ENCODE peak calls at places on chromosome 1, in seven cellular contexts. W, O, D, N, X, C and Y are unnamed samples.

GRCh38 chr1:50936321-50936720 is 23.7 kb downstream of the FAF1 start:
- DNase-seq in N (no peak), W (no peak), D (no peak), X (no peak), C (peak; percentile 4), O (no peak), Y (no peak)

GRCh38 chr1:203556047-203556851 is 62.3 kb downstream of the OPTC start:
- DNase-seq in X (peak; percentile 91), O (no peak), D (no peak), W (no peak), N (peak; percentile 80), C (peak; percentile 85), Y (no peak)

GRCh38 chr1:18557621-18558465 is 72.8 kb upstream of the PAX7 start:
- DNase-seq in W (no peak), N (no peak), O (peak; percentile 66), C (no peak), D (peak; percentile 35), X (no peak), Y (peak; percentile 17)

GRCh38 chr1:157138220-157139124 is at the start of gene ETV3:
- DNase-seq in C (peak; percentile 92), W (peak; percentile 87), N (peak; percentile 93), X (peak; percentile 94), O (peak; percentile 96), D (peak; percentile 94), Y (peak; percentile 88)

GRCh38 chr1:19339199-19339861 is 27.2 kb downstream of the SLC66A1 start:
- DNase-seq in W (no peak), O (no peak), C (no peak), X (no peak), N (no peak), D (no peak), Y (no peak)

GRCh38 chr1:151574575-151575529 is 34.7 kb downstream of the TUFT1 start:
- DNase-seq in N (no peak), C (peak; percentile 87), X (no peak), D (no peak), O (no peak), W (no peak), Y (no peak)

GRCh38 chr1:1082239-1083180 is 8.4 kb upstream of the RNF223 start:
- DNase-seq in W (no peak), O (no peak), C (no peak), N (peak; percentile 3), X (peak; percentile 78), D (peak; percentile 27), Y (peak; percentile 58)

GRCh38 chr1:179288977-179289376 is 4.6 kb upstream of the SOAT1 start:
- DNase-seq in N (no peak), O (no peak), D (no peak), X (no peak), W (no peak), C (no peak), Y (no peak)

GRCh38 chr1:28573564-28573963 is 18.5 kb upstream of the RAB42 start:
- DNase-seq in N (no peak), X (no peak), D (no peak), C (no peak), W (no peak), O (no peak), Y (no peak)

GRCh38 chr1:22169816-22170215 is 26.9 kb upstream of the WNT4 start:
- DNase-seq in O (no peak), D (no peak), X (no peak), C (no peak), N (no peak), W (no peak), Y (no peak)

GRCh38 chr1:151325646-151326429 is 1.4 kb downstream of the PI4KB start:
- DNase-seq in W (no peak), O (no peak), C (peak; percentile 44), D (no peak), N (no peak), X (no peak), Y (no peak)

GRCh38 chr1:113153116-113153803 is 80.3 kb downstream of the LRIG2 start:
- DNase-seq in D (no peak), X (no peak), O (no peak), W (no peak), C (no peak), N (no peak), Y (no peak)

GRCh38 chr1:204341380-204341779 is 18.3 kb downstream of the PLEKHA6 start:
- DNase-seq in W (no peak), N (no peak), O (peak; percentile 63), D (no peak), C (peak; percentile 90), X (no peak), Y (no peak)

GRCh38 chr1:223827193-223827663 is 18.5 kb downstream of the TP53BP2 start:
- DNase-seq in X (no peak), C (peak; percentile 59), W (no peak), D (no peak), O (no peak), N (no peak), Y (no peak)

GRCh38 chr1:90459570-90459969 is 257.5 kb downstream of the BARHL2 start:
- DNase-seq in N (no peak), X (no peak), D (no peak), C (no peak), W (no peak), O (no peak), Y (no peak)

GRCh38 chr1:210231846-210232523 is 611 bp upstream of the SERTAD4 start:
- DNase-seq in W (no peak), N (peak; percentile 48), D (no peak), O (peak; percentile 81), C (no peak), X (no peak), Y (no peak)

GRCh38 chr1:210234254-210234747 is 1.7 kb downstream of the SERTAD4 start:
- DNase-seq in C (no peak), O (no peak), X (no peak), N (no peak), W (no peak), D (no peak), Y (no peak)

GRCh38 chr1:210233216-210233494 is 559 bp downstream of the SERTAD4 start:
- DNase-seq in O (peak; percentile 50), N (no peak), D (no peak), C (no peak), W (no peak), X (no peak), Y (no peak)

GRCh38 chr1:210232524-210233215 is at the start of gene SERTAD4:
- DNase-seq in O (peak; percentile 87), C (no peak), W (no peak), X (no peak), D (peak; percentile 49), N (no peak), Y (peak; percentile 71)

DNA sequence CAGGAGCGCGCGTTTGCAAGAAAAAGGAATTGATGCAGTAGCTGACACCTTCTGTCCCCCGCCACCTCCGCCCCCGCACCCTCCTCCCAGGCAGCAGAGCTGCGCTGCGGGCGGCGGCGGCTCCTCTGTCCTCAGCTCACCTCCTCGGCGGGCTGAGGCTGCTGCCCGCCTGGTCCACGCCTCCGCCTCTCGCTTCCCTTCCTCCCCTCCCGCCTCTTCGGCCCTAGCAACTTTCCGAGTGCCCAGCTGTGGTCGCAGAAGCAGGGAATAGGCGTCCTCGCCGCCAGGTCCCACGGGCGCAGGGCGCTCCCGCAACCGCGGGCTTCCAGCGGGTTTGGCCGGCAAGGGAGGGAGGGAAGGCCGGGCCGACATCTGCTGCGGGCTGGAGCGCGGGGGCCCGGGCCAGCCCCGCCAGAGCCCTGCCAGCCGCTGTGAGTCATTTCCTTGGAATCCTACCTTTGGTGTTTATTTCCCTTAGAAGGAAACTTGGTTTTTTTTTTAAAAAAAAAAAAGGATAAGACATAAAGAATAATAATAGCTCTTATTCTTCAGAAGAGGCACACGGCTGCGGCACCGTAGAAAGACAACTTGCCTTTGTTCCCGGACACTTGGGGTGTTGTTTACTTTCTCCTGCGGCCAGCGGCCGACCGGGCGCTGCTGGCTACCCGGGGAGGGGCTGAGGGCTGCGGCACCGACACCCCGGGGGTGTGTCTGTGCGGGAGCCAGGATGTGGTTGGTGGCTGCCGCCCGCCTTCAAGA is 1.1 kb downstream of the SERTAD4 start:
- DNase-seq in N (no peak), D (peak; percentile 63), C (peak; percentile 52), O (peak; percentile 55), X (no peak), W (no peak), Y (peak; percentile 26)
- H3K27ac ChIP-seq in N (peak overlapping the region; percentile 84), D (peak overlapping the region; percentile 77), C (peak overlapping the region; percentile 36), O (no peak overlapping the region), X (peak overlapping the region; percentile 93), W (no peak overlapping the region), Y (peak overlapping the region; percentile 53)

DNA sequence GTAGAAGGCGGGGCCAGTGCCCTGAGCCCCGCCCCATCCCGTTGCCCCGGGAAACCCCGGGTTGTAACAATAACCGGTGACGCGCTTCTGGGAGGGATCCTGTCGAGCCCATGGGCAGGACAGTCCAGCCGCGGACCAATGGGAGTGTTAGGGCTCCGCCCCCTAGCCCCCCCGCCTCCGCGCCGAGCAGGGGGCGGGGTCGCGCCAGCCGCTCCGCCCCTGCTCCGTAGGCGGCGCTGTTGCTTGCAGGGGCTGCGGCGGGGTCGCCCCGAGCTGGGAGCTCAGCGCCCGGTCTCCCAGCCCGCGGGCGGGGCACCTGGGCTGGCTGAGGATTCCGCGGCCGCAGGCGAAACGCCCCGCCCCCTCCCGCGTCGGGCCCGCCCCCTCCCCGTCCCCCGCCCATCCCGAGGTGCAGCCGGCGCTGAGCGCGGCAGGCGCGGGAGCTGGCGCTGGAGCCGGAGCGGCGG is at the start of gene FOXO6:
- DNase-seq in C (peak; percentile 93), N (peak; percentile 98), O (peak; percentile 98), D (peak; percentile 99), W (peak; percentile 95), X (peak; percentile 99), Y (peak; percentile 99)
- TF ChIP-seq CTCF in C (peak; percentile 48), N (peak; percentile 60), O (peak; percentile 56), D (peak; percentile 55), W (peak; percentile 55), X (peak; percentile 53), Y (peak; percentile 43)

DNA sequence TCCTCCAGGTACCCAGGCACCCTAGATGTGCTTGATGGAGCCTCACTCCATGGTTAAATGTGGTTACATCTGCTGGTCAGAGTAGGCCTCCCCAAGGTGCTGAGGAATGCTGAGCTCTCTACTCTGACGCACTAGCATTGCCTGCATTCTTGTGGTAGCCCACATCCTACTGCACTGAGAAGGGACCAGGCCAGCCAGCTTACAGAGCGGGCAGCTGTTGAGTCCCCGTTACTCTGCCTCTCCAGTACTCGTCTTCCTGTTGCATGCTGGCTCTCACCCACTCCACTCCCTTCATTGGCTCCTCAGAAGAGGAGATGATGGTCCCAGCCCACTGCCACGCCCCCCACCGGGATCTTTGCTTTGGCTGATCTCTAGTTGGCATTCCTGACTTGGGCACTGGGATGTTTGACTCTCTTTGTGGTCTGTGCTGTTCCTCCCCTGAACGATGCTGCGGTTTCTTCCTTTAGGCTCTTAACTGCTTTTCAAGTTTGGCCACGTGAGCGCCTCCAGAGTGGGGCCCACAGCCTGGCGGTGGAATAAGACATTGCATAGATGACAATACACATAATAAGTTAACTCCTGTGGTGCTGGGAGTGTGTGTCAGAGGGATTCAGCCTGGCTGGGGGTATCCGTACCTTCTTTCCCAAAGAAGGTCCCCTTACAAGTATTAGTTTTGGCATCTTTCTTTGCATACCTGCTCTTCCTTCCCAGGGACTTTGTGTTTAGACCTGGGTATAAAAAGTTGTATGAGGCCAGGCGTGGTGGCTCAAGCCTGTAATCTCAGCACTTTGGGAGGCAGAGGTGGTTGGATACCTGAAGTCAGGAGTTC is 18.6 kb downstream of the AZIN2 start:
- DNase-seq in W (peak; percentile 20), O (peak; percentile 26), X (no peak), D (peak; percentile 82), N (peak; percentile 15), C (peak; percentile 100), Y (no peak)
- H3K27ac ChIP-seq in W (no peak overlapping the region), O (no peak overlapping the region), X (no peak overlapping the region), D (peak overlapping the region; percentile 33), N (no peak overlapping the region), C (peak overlapping the region; percentile 92), Y (no peak overlapping the region)

DNA sequence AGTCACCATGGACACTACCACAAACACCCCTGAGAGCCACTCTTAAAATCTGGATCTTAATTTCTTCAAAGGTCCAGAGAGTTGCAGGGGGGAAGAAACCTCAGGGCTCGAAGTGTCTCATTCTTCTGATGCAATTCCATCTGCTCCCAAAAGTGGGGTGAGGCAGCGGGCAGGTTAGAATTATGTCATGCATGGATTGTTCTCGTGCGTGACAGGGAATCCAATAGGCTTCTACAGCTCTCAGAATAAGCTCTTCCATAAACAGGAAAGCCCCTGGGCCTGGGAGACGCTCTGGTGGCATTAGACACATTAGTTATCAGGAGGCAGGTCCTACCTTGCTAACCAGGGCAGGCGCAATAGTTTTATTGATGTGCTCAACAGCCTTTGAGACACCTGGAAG is 8.4 kb downstream of the ENO1 start:
- DNase-seq in W (no peak), N (no peak), C (no peak), O (no peak), D (no peak), X (no peak), Y (no peak)
- TF ChIP-seq CTCF in W (no peak), N (no peak), C (no peak), O (no peak), D (no peak), X (no peak), Y (no peak)